ENCODE peak calls at places on chromosomes 11 and 22, in nine cellular contexts. One of them, this sample, is unnamed.

GRCh38 chr22:35594686-35595085 is 22.4 kb downstream of the MB start:
- DNase-seq in MV-4-11: no peak
- DNase-seq in AG09319: no peak
- DNase-seq in prostate gland: no peak
- DNase-seq in HEK293T: no peak
- DNase-seq in cardiac muscle cell: no peak
- DNase-seq in choroid plexus epithelial cell: no peak
- DNase-seq in PC-3: no peak
- DNase-seq in suprapubic skin: no peak
- DNase-seq in this sample: no peak

GRCh38 chr11:121714356-121714755 is 261.6 kb upstream of the SORL1-AS1 start:
- DNase-seq in prostate gland: no peak
- DNase-seq in HEK293T: no peak
- DNase-seq in AG09319: no peak
- DNase-seq in MV-4-11: no peak
- DNase-seq in suprapubic skin: no peak
- DNase-seq in PC-3: no peak
- DNase-seq in choroid plexus epithelial cell: no peak
- DNase-seq in cardiac muscle cell: no peak
- DNase-seq in this sample: no peak

GRCh38 chr11:58567889-58568512 is 7.7 kb downstream of the LPXN start:
- DNase-seq in PC-3: peak
- DNase-seq in suprapubic skin: peak
- DNase-seq in choroid plexus epithelial cell: peak
- DNase-seq in cardiac muscle cell: peak
- DNase-seq in MV-4-11: peak
- DNase-seq in prostate gland: peak
- DNase-seq in HEK293T: peak
- DNase-seq in AG09319: no peak
- DNase-seq in this sample: peak

GRCh38 chr22:45083659-45084305 is 74.0 kb upstream of the PHF21B start:
- DNase-seq in AG09319: no peak
- DNase-seq in cardiac muscle cell: peak
- DNase-seq in PC-3: peak
- DNase-seq in choroid plexus epithelial cell: no peak
- DNase-seq in MV-4-11: no peak
- DNase-seq in prostate gland: no peak
- DNase-seq in suprapubic skin: no peak
- DNase-seq in HEK293T: no peak
- DNase-seq in this sample: no peak

GRCh38 chr11:102111787-102112653 is 1.8 kb downstream of the YAP1 start:
- DNase-seq in cardiac muscle cell: peak
- DNase-seq in prostate gland: peak
- DNase-seq in choroid plexus epithelial cell: peak
- DNase-seq in PC-3: peak
- DNase-seq in HEK293T: no peak
- DNase-seq in suprapubic skin: no peak
- DNase-seq in MV-4-11: no peak
- DNase-seq in AG09319: peak
- DNase-seq in this sample: peak

GRCh38 chr22:28075260-28075981 is 156.4 kb upstream of the PITPNB start:
- DNase-seq in PC-3: peak
- DNase-seq in suprapubic skin: no peak
- DNase-seq in choroid plexus epithelial cell: peak
- DNase-seq in prostate gland: no peak
- DNase-seq in MV-4-11: peak
- DNase-seq in cardiac muscle cell: peak
- DNase-seq in AG09319: peak
- DNase-seq in HEK293T: no peak
- DNase-seq in this sample: peak

GRCh38 chr11:16777576-16777975 is 39.1 kb downstream of the C11orf58 start:
- DNase-seq in suprapubic skin: no peak
- DNase-seq in MV-4-11: no peak
- DNase-seq in prostate gland: no peak
- DNase-seq in choroid plexus epithelial cell: no peak
- DNase-seq in cardiac muscle cell: no peak
- DNase-seq in HEK293T: no peak
- DNase-seq in AG09319: no peak
- DNase-seq in PC-3: no peak
- DNase-seq in this sample: no peak

GRCh38 chr11:113161671-113162589 is 152.5 kb upstream of the TTC12 start:
- DNase-seq in prostate gland: no peak
- DNase-seq in suprapubic skin: no peak
- DNase-seq in MV-4-11: no peak
- DNase-seq in HEK293T: no peak
- DNase-seq in PC-3: no peak
- DNase-seq in cardiac muscle cell: no peak
- DNase-seq in AG09319: no peak
- DNase-seq in choroid plexus epithelial cell: no peak
- DNase-seq in this sample: peak

GRCh38 chr22:17896552-17896951 is 122.3 kb upstream of the BID start:
- DNase-seq in HEK293T: peak
- DNase-seq in suprapubic skin: no peak
- DNase-seq in prostate gland: peak
- DNase-seq in PC-3: no peak
- DNase-seq in AG09319: no peak
- DNase-seq in MV-4-11: no peak
- DNase-seq in choroid plexus epithelial cell: peak
- DNase-seq in cardiac muscle cell: peak
- DNase-seq in this sample: peak

GRCh38 chr11:41306435-41306834 is 153.0 kb downstream of the LRRC4C start:
- DNase-seq in cardiac muscle cell: no peak
- DNase-seq in prostate gland: no peak
- DNase-seq in suprapubic skin: no peak
- DNase-seq in AG09319: no peak
- DNase-seq in PC-3: no peak
- DNase-seq in HEK293T: no peak
- DNase-seq in choroid plexus epithelial cell: peak
- DNase-seq in MV-4-11: peak
- DNase-seq in this sample: no peak

GRCh38 chr11:120304526-120304925 is 20.6 kb upstream of the TLCD5 start:
- DNase-seq in cardiac muscle cell: no peak
- DNase-seq in prostate gland: no peak
- DNase-seq in suprapubic skin: no peak
- DNase-seq in HEK293T: no peak
- DNase-seq in MV-4-11: peak
- DNase-seq in PC-3: peak
- DNase-seq in choroid plexus epithelial cell: peak
- DNase-seq in AG09319: no peak
- DNase-seq in this sample: peak

GRCh38 chr11:17735823-17736772 is 1.5 kb downstream of the KCNC1 start:
- DNase-seq in AG09319: no peak
- DNase-seq in prostate gland: no peak
- DNase-seq in suprapubic skin: no peak
- DNase-seq in PC-3: no peak
- DNase-seq in choroid plexus epithelial cell: no peak
- DNase-seq in MV-4-11: no peak
- DNase-seq in cardiac muscle cell: no peak
- DNase-seq in HEK293T: no peak
- DNase-seq in this sample: peak

GRCh38 chr22:46381142-46381541 is 45.6 kb downstream of the TRMU start:
- DNase-seq in AG09319: no peak
- DNase-seq in PC-3: no peak
- DNase-seq in suprapubic skin: no peak
- DNase-seq in MV-4-11: no peak
- DNase-seq in cardiac muscle cell: peak
- DNase-seq in prostate gland: no peak
- DNase-seq in choroid plexus epithelial cell: no peak
- DNase-seq in HEK293T: no peak
- DNase-seq in this sample: peak

GRCh38 chr11:103730151-103730940 is 306.1 kb upstream of the DDI1 start:
- DNase-seq in cardiac muscle cell: peak
- DNase-seq in HEK293T: no peak
- DNase-seq in suprapubic skin: no peak
- DNase-seq in AG09319: no peak
- DNase-seq in PC-3: peak
- DNase-seq in choroid plexus epithelial cell: peak
- DNase-seq in prostate gland: no peak
- DNase-seq in MV-4-11: no peak
- DNase-seq in this sample: peak

GRCh38 chr11:75174781-75175370 is 24.0 kb downstream of the SLCO2B1 start:
- DNase-seq in PC-3: no peak
- DNase-seq in suprapubic skin: no peak
- DNase-seq in choroid plexus epithelial cell: peak
- DNase-seq in cardiac muscle cell: no peak
- DNase-seq in AG09319: no peak
- DNase-seq in prostate gland: no peak
- DNase-seq in HEK293T: no peak
- DNase-seq in MV-4-11: peak
- DNase-seq in this sample: no peak

GRCh38 chr11:74818283-74818946 is 69.8 kb downstream of the RNF169 start:
- DNase-seq in PC-3: no peak
- DNase-seq in prostate gland: no peak
- DNase-seq in suprapubic skin: no peak
- DNase-seq in AG09319: no peak
- DNase-seq in cardiac muscle cell: no peak
- DNase-seq in choroid plexus epithelial cell: no peak
- DNase-seq in MV-4-11: no peak
- DNase-seq in HEK293T: no peak
- DNase-seq in this sample: no peak

GRCh38 chr11:74538680-74539079 is 45.2 kb upstream of the LIPT2 start:
- DNase-seq in prostate gland: no peak
- DNase-seq in PC-3: no peak
- DNase-seq in HEK293T: no peak
- DNase-seq in choroid plexus epithelial cell: no peak
- DNase-seq in AG09319: peak
- DNase-seq in MV-4-11: no peak
- DNase-seq in suprapubic skin: no peak
- DNase-seq in cardiac muscle cell: no peak
- DNase-seq in this sample: no peak

GRCh38 chr22:39181778-39182177 is 29.3 kb upstream of the CBX7 start:
- DNase-seq in HEK293T: peak
- DNase-seq in MV-4-11: no peak
- DNase-seq in suprapubic skin: no peak
- DNase-seq in AG09319: no peak
- DNase-seq in choroid plexus epithelial cell: no peak
- DNase-seq in prostate gland: no peak
- DNase-seq in cardiac muscle cell: no peak
- DNase-seq in PC-3: no peak
- DNase-seq in this sample: no peak

GRCh38 chr11:20003357-20003756 is 156.9 kb downstream of the DBX1 start:
- DNase-seq in HEK293T: no peak
- DNase-seq in MV-4-11: no peak
- DNase-seq in suprapubic skin: no peak
- DNase-seq in choroid plexus epithelial cell: no peak
- DNase-seq in AG09319: no peak
- DNase-seq in PC-3: peak
- DNase-seq in prostate gland: no peak
- DNase-seq in cardiac muscle cell: no peak
- DNase-seq in this sample: peak

GRCh38 chr11:709109-709997 is 3.3 kb downstream of the EPS8L2 start:
- DNase-seq in choroid plexus epithelial cell: no peak
- DNase-seq in suprapubic skin: peak
- DNase-seq in HEK293T: no peak
- DNase-seq in prostate gland: no peak
- DNase-seq in PC-3: no peak
- DNase-seq in AG09319: no peak
- DNase-seq in MV-4-11: no peak
- DNase-seq in cardiac muscle cell: no peak
- DNase-seq in this sample: no peak

GRCh38 chr11:85663080-85663729 is 1.7 kb downstream of the CREBZF start:
- DNase-seq in PC-3: no peak
- DNase-seq in choroid plexus epithelial cell: no peak
- DNase-seq in HEK293T: no peak
- DNase-seq in prostate gland: no peak
- DNase-seq in MV-4-11: no peak
- DNase-seq in suprapubic skin: no peak
- DNase-seq in AG09319: no peak
- DNase-seq in cardiac muscle cell: no peak
- DNase-seq in this sample: peak

GRCh38 chr11:122367809-122368231 is 251.8 kb upstream of the BLID start:
- DNase-seq in HEK293T: no peak
- DNase-seq in choroid plexus epithelial cell: peak
- DNase-seq in AG09319: peak
- DNase-seq in prostate gland: no peak
- DNase-seq in suprapubic skin: no peak
- DNase-seq in cardiac muscle cell: peak
- DNase-seq in MV-4-11: no peak
- DNase-seq in PC-3: no peak
- DNase-seq in this sample: no peak

GRCh38 chr22:20948989-20949388 is 18.1 kb upstream of the AIFM3 start:
- DNase-seq in AG09319: no peak
- DNase-seq in MV-4-11: no peak
- DNase-seq in choroid plexus epithelial cell: no peak
- DNase-seq in PC-3: no peak
- DNase-seq in HEK293T: no peak
- DNase-seq in suprapubic skin: no peak
- DNase-seq in prostate gland: no peak
- DNase-seq in cardiac muscle cell: no peak
- DNase-seq in this sample: no peak

GRCh38 chr11:65864758-65865471 is 4.7 kb downstream of the MUS81 start:
- DNase-seq in AG09319: no peak
- DNase-seq in choroid plexus epithelial cell: no peak
- DNase-seq in suprapubic skin: no peak
- DNase-seq in prostate gland: no peak
- DNase-seq in PC-3: no peak
- DNase-seq in MV-4-11: no peak
- DNase-seq in HEK293T: no peak
- DNase-seq in cardiac muscle cell: no peak
- DNase-seq in this sample: no peak

GRCh38 chr22:30863161-30863833 is 105.3 kb downstream of the MORC2 start:
- DNase-seq in MV-4-11: no peak
- DNase-seq in choroid plexus epithelial cell: no peak
- DNase-seq in cardiac muscle cell: peak
- DNase-seq in PC-3: no peak
- DNase-seq in suprapubic skin: peak
- DNase-seq in AG09319: no peak
- DNase-seq in HEK293T: peak
- DNase-seq in prostate gland: no peak
- DNase-seq in this sample: no peak

GRCh38 chr11:72643547-72643946 is 30.7 kb downstream of the PDE2A start:
- DNase-seq in PC-3: peak
- DNase-seq in suprapubic skin: no peak
- DNase-seq in HEK293T: no peak
- DNase-seq in prostate gland: no peak
- DNase-seq in choroid plexus epithelial cell: no peak
- DNase-seq in AG09319: no peak
- DNase-seq in MV-4-11: no peak
- DNase-seq in cardiac muscle cell: peak
- DNase-seq in this sample: peak

GRCh38 chr11:111983187-111983986 is 41.8 kb upstream of the DLAT start:
- DNase-seq in choroid plexus epithelial cell: no peak
- DNase-seq in HEK293T: no peak
- DNase-seq in PC-3: peak
- DNase-seq in suprapubic skin: no peak
- DNase-seq in AG09319: no peak
- DNase-seq in prostate gland: peak
- DNase-seq in cardiac muscle cell: peak
- DNase-seq in MV-4-11: no peak
- DNase-seq in this sample: no peak

GRCh38 chr11:94909371-94909820 is 64.0 kb downstream of the CWC15 start:
- DNase-seq in MV-4-11: peak
- DNase-seq in cardiac muscle cell: peak
- DNase-seq in suprapubic skin: no peak
- DNase-seq in prostate gland: no peak
- DNase-seq in HEK293T: no peak
- DNase-seq in AG09319: no peak
- DNase-seq in PC-3: no peak
- DNase-seq in choroid plexus epithelial cell: peak
- DNase-seq in this sample: no peak

GRCh38 chr11:121892131-121892681 is 223.8 kb downstream of the BLID start:
- DNase-seq in cardiac muscle cell: peak
- DNase-seq in AG09319: peak
- DNase-seq in prostate gland: no peak
- DNase-seq in HEK293T: no peak
- DNase-seq in PC-3: peak
- DNase-seq in choroid plexus epithelial cell: peak
- DNase-seq in suprapubic skin: peak
- DNase-seq in MV-4-11: no peak
- DNase-seq in this sample: no peak

GRCh38 chr11:1123970-1124369 is 33.8 kb upstream of the MUC5AC start:
- DNase-seq in suprapubic skin: no peak
- DNase-seq in prostate gland: no peak
- DNase-seq in AG09319: no peak
- DNase-seq in MV-4-11: no peak
- DNase-seq in choroid plexus epithelial cell: no peak
- DNase-seq in cardiac muscle cell: no peak
- DNase-seq in HEK293T: no peak
- DNase-seq in PC-3: no peak
- DNase-seq in this sample: no peak

GRCh38 chr11:132644511-132644910 is 887.8 kb downstream of the OPCML start:
- DNase-seq in prostate gland: no peak
- DNase-seq in cardiac muscle cell: no peak
- DNase-seq in PC-3: no peak
- DNase-seq in choroid plexus epithelial cell: no peak
- DNase-seq in HEK293T: no peak
- DNase-seq in MV-4-11: no peak
- DNase-seq in suprapubic skin: no peak
- DNase-seq in AG09319: no peak
- DNase-seq in this sample: no peak